ENCODE peak calls at places on chromosomes 4 and X, in ten cellular contexts. One of them, this sample, is unnamed.

GRCh38 chr4:8775751-8776355 is 95.8 kb downstream of the HMX1 start:
- DNase-seq in stimulated activated CD8-positive, alpha-beta memory T cell treated with anti-CD3 and anti-CD28 coated beads, Interleukin-7, amount 100 ng/mL, for 4 hours: no peak
- DNase-seq in T-helper 9 cell: no peak
- DNase-seq in CD4-positive, CD25-positive, alpha-beta regulatory T cell: no peak
- DNase-seq in EH: no peak
- DNase-seq in NCI-H748 treated with DMSO at 0.1 percent for 48 hours: no peak
- DNase-seq in GM12892: no peak
- DNase-seq in AG04450: no peak
- DNase-seq in activated naive CD4-positive, alpha-beta T cell treated with anti-CD3 and anti-CD28 coated beads, Interleukin-2, amount 50 U/mL, for 16 hours: peak; percentile 6
- DNase-seq in dorsolateral prefrontal cortex: no peak
- DNase-seq in this sample: no peak

GRCh38 chr4:152920768-152921167 is 15.4 kb upstream of the FHDC1 start:
- DNase-seq in activated naive CD4-positive, alpha-beta T cell treated with anti-CD3 and anti-CD28 coated beads, Interleukin-2, amount 50 U/mL, for 16 hours: no peak
- DNase-seq in NCI-H748 treated with DMSO at 0.1 percent for 48 hours: no peak
- DNase-seq in CD4-positive, CD25-positive, alpha-beta regulatory T cell: no peak
- DNase-seq in EH: no peak
- DNase-seq in dorsolateral prefrontal cortex: no peak
- DNase-seq in GM12892: no peak
- DNase-seq in AG04450: no peak
- DNase-seq in stimulated activated CD8-positive, alpha-beta memory T cell treated with anti-CD3 and anti-CD28 coated beads, Interleukin-7, amount 100 ng/mL, for 4 hours: no peak
- DNase-seq in T-helper 9 cell: no peak
- DNase-seq in this sample: peak; percentile 15

GRCh38 chr4:14168919-14169318 is 541.4 kb upstream of the BOD1L1 start:
- DNase-seq in CD4-positive, CD25-positive, alpha-beta regulatory T cell: no peak
- DNase-seq in AG04450: peak; percentile 55
- DNase-seq in stimulated activated CD8-positive, alpha-beta memory T cell treated with anti-CD3 and anti-CD28 coated beads, Interleukin-7, amount 100 ng/mL, for 4 hours: no peak
- DNase-seq in NCI-H748 treated with DMSO at 0.1 percent for 48 hours: peak; percentile 17
- DNase-seq in GM12892: no peak
- DNase-seq in dorsolateral prefrontal cortex: no peak
- DNase-seq in T-helper 9 cell: no peak
- DNase-seq in activated naive CD4-positive, alpha-beta T cell treated with anti-CD3 and anti-CD28 coated beads, Interleukin-2, amount 50 U/mL, for 16 hours: no peak
- DNase-seq in EH: peak; percentile 87
- DNase-seq in this sample: peak; percentile 83

GRCh38 chr4:104941661-104942062 is 205.0 kb upstream of the TET2 start:
- DNase-seq in T-helper 9 cell: no peak
- DNase-seq in activated naive CD4-positive, alpha-beta T cell treated with anti-CD3 and anti-CD28 coated beads, Interleukin-2, amount 50 U/mL, for 16 hours: no peak
- DNase-seq in stimulated activated CD8-positive, alpha-beta memory T cell treated with anti-CD3 and anti-CD28 coated beads, Interleukin-7, amount 100 ng/mL, for 4 hours: no peak
- DNase-seq in AG04450: no peak
- DNase-seq in CD4-positive, CD25-positive, alpha-beta regulatory T cell: no peak
- DNase-seq in dorsolateral prefrontal cortex: no peak
- DNase-seq in GM12892: no peak
- DNase-seq in NCI-H748 treated with DMSO at 0.1 percent for 48 hours: no peak
- DNase-seq in EH: no peak
- DNase-seq in this sample: peak; percentile 29

GRCh38 chrX:38293741-38294140 is 33.6 kb downstream of the RPGR start:
- DNase-seq in GM12892: no peak
- DNase-seq in dorsolateral prefrontal cortex: no peak
- DNase-seq in T-helper 9 cell: no peak
- DNase-seq in NCI-H748 treated with DMSO at 0.1 percent for 48 hours: no peak
- DNase-seq in CD4-positive, CD25-positive, alpha-beta regulatory T cell: no peak
- DNase-seq in activated naive CD4-positive, alpha-beta T cell treated with anti-CD3 and anti-CD28 coated beads, Interleukin-2, amount 50 U/mL, for 16 hours: no peak
- DNase-seq in AG04450: no peak
- DNase-seq in stimulated activated CD8-positive, alpha-beta memory T cell treated with anti-CD3 and anti-CD28 coated beads, Interleukin-7, amount 100 ng/mL, for 4 hours: no peak
- DNase-seq in EH: peak; percentile 20
- DNase-seq in this sample: no peak

GRCh38 chrX:86348669-86349068 is 200.4 kb downstream of the DACH2 start:
- DNase-seq in stimulated activated CD8-positive, alpha-beta memory T cell treated with anti-CD3 and anti-CD28 coated beads, Interleukin-7, amount 100 ng/mL, for 4 hours: no peak
- DNase-seq in EH: no peak
- DNase-seq in GM12892: no peak
- DNase-seq in NCI-H748 treated with DMSO at 0.1 percent for 48 hours: no peak
- DNase-seq in activated naive CD4-positive, alpha-beta T cell treated with anti-CD3 and anti-CD28 coated beads, Interleukin-2, amount 50 U/mL, for 16 hours: no peak
- DNase-seq in T-helper 9 cell: no peak
- DNase-seq in CD4-positive, CD25-positive, alpha-beta regulatory T cell: no peak
- DNase-seq in AG04450: no peak
- DNase-seq in dorsolateral prefrontal cortex: no peak
- DNase-seq in this sample: no peak

GRCh38 chr4:166421556-166422156 is 548.6 kb downstream of the TLL1 start:
- DNase-seq in T-helper 9 cell: no peak
- DNase-seq in activated naive CD4-positive, alpha-beta T cell treated with anti-CD3 and anti-CD28 coated beads, Interleukin-2, amount 50 U/mL, for 16 hours: no peak
- DNase-seq in NCI-H748 treated with DMSO at 0.1 percent for 48 hours: no peak
- DNase-seq in AG04450: no peak
- DNase-seq in CD4-positive, CD25-positive, alpha-beta regulatory T cell: no peak
- DNase-seq in EH: peak; percentile 83
- DNase-seq in stimulated activated CD8-positive, alpha-beta memory T cell treated with anti-CD3 and anti-CD28 coated beads, Interleukin-7, amount 100 ng/mL, for 4 hours: no peak
- DNase-seq in GM12892: no peak
- DNase-seq in dorsolateral prefrontal cortex: no peak
- DNase-seq in this sample: peak; percentile 56

GRCh38 chr4:1746265-1746691 is 25.0 kb downstream of the TACC3 start:
- DNase-seq in stimulated activated CD8-positive, alpha-beta memory T cell treated with anti-CD3 and anti-CD28 coated beads, Interleukin-7, amount 100 ng/mL, for 4 hours: peak; percentile 55
- DNase-seq in CD4-positive, CD25-positive, alpha-beta regulatory T cell: peak; percentile 66
- DNase-seq in dorsolateral prefrontal cortex: peak; percentile 67
- DNase-seq in GM12892: peak; percentile 87
- DNase-seq in NCI-H748 treated with DMSO at 0.1 percent for 48 hours: no peak
- DNase-seq in T-helper 9 cell: peak; percentile 68
- DNase-seq in activated naive CD4-positive, alpha-beta T cell treated with anti-CD3 and anti-CD28 coated beads, Interleukin-2, amount 50 U/mL, for 16 hours: peak; percentile 86
- DNase-seq in EH: peak; percentile 72
- DNase-seq in AG04450: no peak
- DNase-seq in this sample: peak; percentile 91

GRCh38 chr4:64670647-64671046 is 261.4 kb upstream of the TECRL start:
- DNase-seq in dorsolateral prefrontal cortex: no peak
- DNase-seq in activated naive CD4-positive, alpha-beta T cell treated with anti-CD3 and anti-CD28 coated beads, Interleukin-2, amount 50 U/mL, for 16 hours: no peak
- DNase-seq in CD4-positive, CD25-positive, alpha-beta regulatory T cell: no peak
- DNase-seq in AG04450: no peak
- DNase-seq in T-helper 9 cell: no peak
- DNase-seq in NCI-H748 treated with DMSO at 0.1 percent for 48 hours: no peak
- DNase-seq in stimulated activated CD8-positive, alpha-beta memory T cell treated with anti-CD3 and anti-CD28 coated beads, Interleukin-7, amount 100 ng/mL, for 4 hours: no peak
- DNase-seq in GM12892: no peak
- DNase-seq in EH: no peak
- DNase-seq in this sample: peak; percentile 9

GRCh38 chr4:86961605-86962295 is 26.9 kb downstream of the AFF1 start:
- DNase-seq in AG04450: no peak
- DNase-seq in GM12892: no peak
- DNase-seq in EH: peak; percentile 22
- DNase-seq in NCI-H748 treated with DMSO at 0.1 percent for 48 hours: no peak
- DNase-seq in dorsolateral prefrontal cortex: no peak
- DNase-seq in stimulated activated CD8-positive, alpha-beta memory T cell treated with anti-CD3 and anti-CD28 coated beads, Interleukin-7, amount 100 ng/mL, for 4 hours: no peak
- DNase-seq in CD4-positive, CD25-positive, alpha-beta regulatory T cell: no peak
- DNase-seq in T-helper 9 cell: no peak
- DNase-seq in activated naive CD4-positive, alpha-beta T cell treated with anti-CD3 and anti-CD28 coated beads, Interleukin-2, amount 50 U/mL, for 16 hours: no peak
- DNase-seq in this sample: peak; percentile 52

GRCh38 chrX:13938053-13938765 is 91.5 kb downstream of the GEMIN8 start:
- DNase-seq in CD4-positive, CD25-positive, alpha-beta regulatory T cell: no peak
- DNase-seq in T-helper 9 cell: no peak
- DNase-seq in dorsolateral prefrontal cortex: peak; percentile 42
- DNase-seq in NCI-H748 treated with DMSO at 0.1 percent for 48 hours: peak; percentile 8
- DNase-seq in stimulated activated CD8-positive, alpha-beta memory T cell treated with anti-CD3 and anti-CD28 coated beads, Interleukin-7, amount 100 ng/mL, for 4 hours: no peak
- DNase-seq in GM12892: no peak
- DNase-seq in AG04450: no peak
- DNase-seq in EH: peak; percentile 4
- DNase-seq in activated naive CD4-positive, alpha-beta T cell treated with anti-CD3 and anti-CD28 coated beads, Interleukin-2, amount 50 U/mL, for 16 hours: peak; percentile 10
- DNase-seq in this sample: peak; percentile 54